ENCODE peak calls at places on chromosomes 12 and 14, in five cellular contexts. F is trophoblast cell, J is AG04450, M is pancreas, X is cardiac muscle cell. T is an unnamed sample.

GRCh38 chr14:89507926-89508460 is 91.0 kb upstream of the FOXN3 start:
- DNase-seq in M (no peak), X (no peak), F (peak), J (no peak), T (no peak)

GRCh38 chr12:123171967-123172366 is 21.1 kb upstream of the PITPNM2 start:
- DNase-seq in M (no peak), X (no peak), J (no peak), F (no peak), T (no peak)

GRCh38 chr14:100879194-100879593 is 24.3 kb downstream of the RTL1 start:
- DNase-seq in X (no peak), J (no peak), F (no peak), M (no peak), T (no peak)

GRCh38 chr12:126982707-126983106 is 1284.3 kb upstream of the TMEM132C start:
- DNase-seq in F (no peak), X (no peak), J (no peak), M (no peak), T (no peak)

GRCh38 chr12:103800252-103800771 is 40.7 kb downstream of the NT5DC3 start:
- DNase-seq in X (peak), M (peak), J (peak), F (no peak), T (no peak)

GRCh38 chr12:133023566-133023965 is 13.7 kb upstream of the ZNF84 start:
- DNase-seq in X (no peak), M (no peak), F (no peak), J (no peak), T (no peak)

GRCh38 chr12:25983625-25984024 is 25.1 kb downstream of the RASSF8 start:
- DNase-seq in F (no peak), J (no peak), M (no peak), X (no peak), T (no peak)

GRCh38 chr12:31832740-31833540 is 104.1 kb upstream of the AMN1 start:
- DNase-seq in J (no peak), X (no peak), F (peak), M (no peak), T (no peak)

GRCh38 chr12:49294804-49295086 is 202 bp upstream of the PRPH start:
- DNase-seq in X (no peak), J (no peak), M (no peak), F (no peak), T (no peak)

GRCh38 chr12:43028826-43029225 is 439.3 kb upstream of the PRICKLE1 start:
- DNase-seq in X (no peak), F (no peak), M (no peak), J (peak), T (no peak)

GRCh38 chr14:101965145-101965531 is 765 bp downstream of the DYNC1H1 start:
- DNase-seq in X (peak), M (peak), J (no peak), F (peak), T (peak)

GRCh38 chr14:96362071-96362964 is 823 bp downstream of the ATG2B start:
- DNase-seq in J (no peak), F (peak), X (peak), M (peak), T (peak)

GRCh38 chr14:33904609-33905008 is 46.3 kb downstream of the EGLN3 start:
- DNase-seq in M (no peak), F (no peak), J (no peak), X (no peak), T (no peak)

GRCh38 chr12:132660047-132660446 is 27.1 kb downstream of the POLE start:
- DNase-seq in F (no peak), M (no peak), X (no peak), J (no peak), T (peak)

GRCh38 chr12:110333201-110333600 is 52.2 kb downstream of the ATP2A2 start:
- DNase-seq in M (no peak), X (no peak), J (no peak), F (no peak), T (no peak)

GRCh38 chr12:110335481-110336045 is 54.5 kb downstream of the ATP2A2 start:
- DNase-seq in F (no peak), X (no peak), M (no peak), J (no peak), T (no peak)

GRCh38 chr12:110330124-110330523 is 49.1 kb downstream of the ATP2A2 start:
- DNase-seq in J (no peak), X (no peak), F (no peak), M (no peak), T (no peak)

GRCh38 chr12:110330544-110330943 is 49.5 kb downstream of the ATP2A2 start:
- DNase-seq in X (no peak), F (no peak), J (no peak), M (no peak), T (no peak)

GRCh38 chr12:110329710-110330109 is 48.7 kb downstream of the ATP2A2 start:
- DNase-seq in X (no peak), M (no peak), J (no peak), F (no peak), T (no peak)
- H3K27ac ChIP-seq in X (peak), M (no peak), J (no peak), F (no peak), T (no peak)

GRCh38 chr14:77638738-77639137 is 22.3 kb upstream of the SPTLC2 start:
- DNase-seq in M (no peak), J (peak), F (peak), X (no peak), T (no peak)
- H3K27ac ChIP-seq in M (no peak), J (peak), F (no peak), X (no peak), T (no peak)

GRCh38 chr14:103899316-103899715 is 28.9 kb upstream of the TDRD9 start:
- DNase-seq in X (no peak), F (no peak), J (no peak), M (no peak), T (no peak)
- H3K27ac ChIP-seq in X (no peak), F (no peak), J (no peak), M (no peak), T (no peak)

GRCh38 chr14:52949711-52950409 is 990 bp downstream of the FERMT2 start:
- DNase-seq in M (no peak), J (no peak), X (peak), F (peak), T (no peak)

GRCh38 chr14:52950410-52950897 is 396 bp downstream of the FERMT2 start:
- DNase-seq in F (peak), J (no peak), X (peak), M (peak), T (peak)

GRCh38 chr14:52949249-52949648 is 1.6 kb downstream of the FERMT2 start:
- DNase-seq in J (no peak), F (no peak), M (no peak), X (no peak), T (no peak)

GRCh38 chr14:52948836-52949235 is 2.0 kb downstream of the FERMT2 start:
- DNase-seq in M (no peak), X (no peak), J (no peak), F (no peak), T (no peak)

GRCh38 chr14:52948039-52948438 is 2.8 kb downstream of the FERMT2 start:
- DNase-seq in F (peak), X (no peak), J (no peak), M (no peak), T (no peak)
- H3K27ac ChIP-seq in F (no peak), X (peak), J (no peak), M (no peak), T (peak)

GRCh38 chr12:45260481-45260824 is 44.6 kb downstream of the ANO6 start:
- DNase-seq in M (no peak), X (no peak), F (no peak), J (no peak), T (no peak)
- H3K27ac ChIP-seq in M (no peak), X (peak), F (peak), J (peak), T (no peak)

GRCh38 chr14:51609251-51609986 is 42.3 kb upstream of the FRMD6 start:
- DNase-seq in J (no peak), X (no peak), F (no peak), M (no peak), T (no peak)
- H3K27ac ChIP-seq in J (no peak), X (no peak), F (no peak), M (no peak), T (no peak)

GRCh38 chr12:33187409-33187808 is 252.2 kb downstream of the SYT10 start:
- DNase-seq in F (no peak), M (no peak), X (no peak), J (no peak), T (no peak)

GRCh38 chr12:33180921-33181320 is 258.7 kb downstream of the SYT10 start:
- DNase-seq in X (no peak), M (no peak), F (peak), J (no peak), T (no peak)

GRCh38 chr12:33182485-33182884 is 257.1 kb downstream of the SYT10 start:
- DNase-seq in M (no peak), F (no peak), X (no peak), J (no peak), T (no peak)
- H3K27ac ChIP-seq in M (no peak), F (no peak), X (no peak), J (no peak), T (no peak)